ENCODE peak calls at places on chromosomes 16 and 17, in six cellular contexts. R is upper lobe of right lung, P is omental fat pad, D is PC-3, I is uterus, Y is MM.1S. U is an unnamed sample.

GRCh38 chr17:62705116-62705515 is 77.6 kb downstream of the MRC2 start:
- DNase-seq in R (no peak), P (no peak), D (no peak), I (no peak), Y (no peak), U (no peak)

GRCh38 chr17:2844386-2844785 is 48.1 kb downstream of the RAP1GAP2 start:
- DNase-seq in R (no peak), P (no peak), D (peak), I (no peak), Y (no peak), U (no peak)

GRCh38 chr17:34741967-34742366 is 162.6 kb downstream of the TMEM132E start:
- DNase-seq in R (no peak), P (no peak), D (no peak), I (no peak), Y (no peak), U (no peak)

GRCh38 chr17:67582632-67583230 is 135.0 kb upstream of the NOL11 start:
- DNase-seq in R (no peak), P (no peak), D (no peak), I (peak), Y (no peak), U (no peak)

GRCh38 chr17:80858301-80859003 is 133.2 kb upstream of the CHMP6 start:
- DNase-seq in R (no peak), P (no peak), D (no peak), I (no peak), Y (no peak), U (no peak)

GRCh38 chr17:30970757-30971567 is at the start of gene RNF135:
- DNase-seq in R (peak), P (peak), D (peak), I (peak), Y (peak), U (peak)

GRCh38 chr16:30977502-30977901 is 7.5 kb upstream of the HSD3B7 start:
- DNase-seq in R (no peak), P (no peak), D (no peak), I (no peak), Y (no peak), U (no peak)

GRCh38 chr17:70184770-70185169 is 15.4 kb downstream of the KCNJ2 start:
- DNase-seq in R (no peak), P (no peak), D (peak), I (no peak), Y (no peak), U (no peak)

GRCh38 chr17:4090898-4091297 is 51.9 kb downstream of the ZZEF1 start:
- DNase-seq in R (no peak), P (no peak), D (no peak), I (no peak), Y (no peak), U (no peak)

DNA sequence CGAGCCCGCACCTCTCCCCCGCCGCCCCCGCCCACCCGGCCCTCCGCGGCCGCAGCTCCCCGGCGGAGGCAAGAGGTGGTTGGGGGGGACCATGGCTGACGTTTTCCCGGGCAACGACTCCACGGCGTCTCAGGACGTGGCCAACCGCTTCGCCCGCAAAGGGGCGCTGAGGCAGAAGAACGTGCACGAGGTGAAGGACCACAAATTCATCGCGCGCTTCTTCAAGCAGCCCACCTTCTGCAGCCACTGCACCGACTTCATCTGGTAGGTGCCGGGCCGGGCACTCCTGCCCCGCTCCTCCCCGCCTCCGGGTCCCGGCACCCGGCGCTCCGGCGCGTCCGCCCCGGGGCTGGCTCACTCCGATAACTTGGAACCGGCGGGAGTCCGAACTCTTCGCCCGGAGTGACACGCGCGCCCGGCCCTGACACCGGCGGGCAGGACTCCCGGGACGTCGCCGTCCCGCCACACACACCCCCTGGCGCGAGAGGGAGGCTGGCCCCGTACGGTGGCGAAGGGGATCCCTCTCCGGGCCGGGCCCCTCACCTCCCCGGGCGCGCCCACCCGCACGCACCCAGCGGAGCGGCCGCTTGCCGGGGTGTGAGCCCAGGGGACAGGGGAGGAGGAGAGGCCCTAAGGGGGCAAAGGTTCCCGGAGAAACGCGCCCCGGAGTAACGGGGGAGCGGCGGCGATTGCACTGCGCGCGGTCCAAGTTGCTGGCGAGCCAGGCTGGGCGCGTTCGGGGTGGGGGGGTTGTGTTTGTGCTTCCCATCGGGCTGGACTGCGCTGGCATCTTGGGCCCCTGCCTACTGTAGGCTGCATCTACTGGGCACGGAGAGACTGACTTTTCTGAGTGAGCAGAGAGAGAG is 581 bp downstream of the PRKCA start:
- DNase-seq in R (peak), P (no peak), D (peak), I (peak), Y (peak), U (peak)
- TF ChIP-seq CTCF in R (no peak), P (no peak), D (no peak), I (no peak), Y (no peak), U (no peak)

GRCh38 chr17:1473170-1473569 is 17.1 kb upstream of the CRK start:
- DNase-seq in R (no peak), P (no peak), D (no peak), I (no peak), Y (no peak), U (no peak)
- TF ChIP-seq CTCF in R (no peak), P (no peak), D (no peak), I (no peak), Y (no peak), U (no peak)

DNA sequence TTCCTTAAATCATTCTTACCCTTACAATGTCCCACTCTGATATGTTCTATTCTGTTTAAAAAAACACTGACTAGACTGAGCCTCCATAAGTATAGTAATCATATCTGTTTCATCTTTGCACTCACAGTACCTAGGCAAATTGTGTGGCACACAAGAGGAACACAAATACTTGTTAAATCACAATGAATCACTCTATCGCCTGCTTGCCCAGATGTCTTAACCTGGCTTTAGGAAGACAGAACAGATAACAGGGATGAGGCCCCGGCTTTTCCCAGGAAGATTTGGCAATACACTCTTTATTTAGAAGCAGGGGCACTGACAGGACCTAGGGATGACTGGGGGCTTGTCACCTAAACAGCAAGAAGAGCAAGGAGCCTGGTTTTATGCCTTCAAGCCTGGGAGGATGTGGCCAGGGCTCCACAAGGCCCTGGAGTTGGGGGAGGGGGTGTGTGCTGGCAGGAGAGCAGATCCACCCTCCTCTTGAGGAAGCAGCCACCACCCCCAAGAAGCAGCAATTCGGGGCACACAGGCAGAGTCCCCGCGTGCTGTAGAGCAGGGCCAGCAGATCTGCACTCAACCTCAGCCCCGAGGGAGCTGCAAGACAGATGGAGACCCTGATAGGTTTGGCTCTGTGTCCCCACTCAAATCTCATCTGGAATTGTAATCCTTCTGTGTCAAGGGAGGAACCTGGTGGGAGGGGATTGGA is 41.0 kb upstream of the KSR1 start:
- DNase-seq in R (no peak), P (no peak), D (no peak), I (no peak), Y (no peak), U (no peak)
- TF ChIP-seq CTCF in R (no peak), P (no peak), D (no peak), I (no peak), Y (no peak), U (no peak)

DNA sequence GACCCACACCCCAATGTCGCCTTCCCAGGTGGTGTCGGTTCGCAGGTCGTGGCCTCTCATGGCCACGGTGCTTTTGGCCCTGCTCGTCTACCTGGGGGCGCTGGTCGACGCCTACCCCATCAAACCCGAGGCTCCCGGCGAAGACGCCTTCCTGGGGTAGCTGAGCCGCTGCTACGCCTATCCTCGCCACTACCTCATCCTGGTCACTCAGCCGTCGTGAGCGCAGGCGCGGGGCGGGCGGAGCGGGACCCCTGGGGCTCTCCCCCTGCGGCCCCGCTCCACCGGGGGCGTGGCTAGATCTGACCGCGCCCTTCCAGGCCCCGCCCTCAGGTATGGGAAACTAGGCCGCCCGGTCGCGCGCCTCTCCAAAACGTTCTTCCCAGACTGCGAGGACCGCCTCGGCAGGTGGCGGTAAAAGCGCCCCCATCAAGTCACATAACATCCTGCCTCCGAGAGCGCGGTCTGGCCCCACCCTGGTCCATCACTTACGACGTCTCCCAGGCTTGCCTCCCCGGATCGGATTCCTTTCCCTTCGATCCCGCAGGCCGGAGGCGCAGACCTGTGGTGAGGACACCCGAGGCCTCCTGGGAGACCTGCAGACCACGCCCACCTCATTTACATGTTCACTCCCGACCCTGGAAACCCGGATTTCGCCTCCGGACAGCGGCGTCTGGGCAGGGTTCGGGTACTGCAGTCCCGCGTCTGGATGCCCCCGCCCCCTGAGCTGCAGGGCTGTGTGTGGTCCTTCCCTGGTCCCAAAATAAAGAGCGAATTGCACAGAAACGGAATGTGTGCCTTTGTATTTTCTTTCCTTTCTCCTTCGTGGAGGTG is 91.5 kb upstream of the TMEM97 start:
- DNase-seq in R (peak), P (no peak), D (peak), I (no peak), Y (no peak), U (peak)
- TF ChIP-seq CTCF in R (no peak), P (no peak), D (no peak), I (no peak), Y (no peak), U (no peak)